ENCODE peak calls at places on chromosomes 5 and 9, in six cellular contexts. S is A673, D is colonic mucosa, R is neural progenitor cell, I is HCT116, K is breast epithelium. O is an unnamed sample. For H3K27me3, the result is how much of the 10 kb centered on the place peaks cover.

GRCh38 chr5:125276121-125276520 is 529.7 kb upstream of the ZNF608 start:
- DNase-seq in S (peak), D (no peak), R (no peak), I (no peak), K (no peak), O (no peak)

GRCh38 chr5:14723648-14724231 is 59.2 kb downstream of the OTULIN start:
- DNase-seq in S (no peak), D (no peak), R (no peak), I (no peak), K (no peak), O (no peak)

GRCh38 chr5:171750316-171750788 is 35.3 kb upstream of the SMIM23 start:
- DNase-seq in S (peak), D (peak), R (peak), I (peak), K (no peak), O (peak)

GRCh38 chr5:28737682-28738081 is 1699.3 kb upstream of the CDH9 start:
- DNase-seq in S (no peak), D (no peak), R (no peak), I (no peak), K (no peak), O (no peak)

GRCh38 chr5:53407373-53407772 is 73.1 kb upstream of the FST start:
- DNase-seq in S (no peak), D (no peak), R (no peak), I (no peak), K (no peak), O (no peak)

GRCh38 chr5:109173395-109173794 is 236.4 kb downstream of the PJA2 start:
- DNase-seq in S (no peak), D (no peak), R (no peak), I (no peak), K (no peak), O (no peak)

GRCh38 chr5:44332360-44332971 is 56.8 kb downstream of the FGF10 start:
- DNase-seq in S (peak), D (no peak), R (peak), I (peak), K (no peak), O (no peak)

GRCh38 chr5:154223320-154223719 is 32.8 kb downstream of the GALNT10 start:
- DNase-seq in S (no peak), D (no peak), R (no peak), I (no peak), K (no peak), O (no peak)

GRCh38 chr5:80592105-80592504 is 22.0 kb upstream of the ANKRD34B start:
- DNase-seq in S (no peak), D (no peak), R (no peak), I (no peak), K (no peak), O (no peak)

GRCh38 chr9:86099695-86100364 is 472 bp upstream of the GOLM1 start:
- DNase-seq in S (peak), D (peak), R (peak), I (peak), K (peak), O (no peak)

GRCh38 chr5:135085133-135085935 is 51.3 kb upstream of the PITX1 start:
- DNase-seq in S (no peak), D (no peak), R (no peak), I (peak), K (no peak), O (no peak)

GRCh38 chr5:81759632-81760005 is 8.7 kb upstream of the SSBP2 start:
- DNase-seq in S (peak), D (no peak), R (no peak), I (no peak), K (no peak), O (no peak)

GRCh38 chr9:136700309-136700708 is 12.1 kb upstream of the DIPK1B start:
- DNase-seq in S (no peak), D (no peak), R (no peak), I (no peak), K (no peak), O (no peak)

GRCh38 chr9:928363-929042 is 48.0 kb upstream of the DMRT3 start:
- DNase-seq in S (peak), D (no peak), R (peak), I (peak), K (no peak), O (no peak)

GRCh38 chr5:127942246-127943060 is 141.1 kb upstream of the SLC12A2 start:
- DNase-seq in S (no peak), D (no peak), R (no peak), I (no peak), K (no peak), O (no peak)

GRCh38 chr9:116074658-116075057 is 78.9 kb upstream of the PAPPA start:
- DNase-seq in S (peak), D (no peak), R (no peak), I (no peak), K (no peak), O (no peak)

DNA sequence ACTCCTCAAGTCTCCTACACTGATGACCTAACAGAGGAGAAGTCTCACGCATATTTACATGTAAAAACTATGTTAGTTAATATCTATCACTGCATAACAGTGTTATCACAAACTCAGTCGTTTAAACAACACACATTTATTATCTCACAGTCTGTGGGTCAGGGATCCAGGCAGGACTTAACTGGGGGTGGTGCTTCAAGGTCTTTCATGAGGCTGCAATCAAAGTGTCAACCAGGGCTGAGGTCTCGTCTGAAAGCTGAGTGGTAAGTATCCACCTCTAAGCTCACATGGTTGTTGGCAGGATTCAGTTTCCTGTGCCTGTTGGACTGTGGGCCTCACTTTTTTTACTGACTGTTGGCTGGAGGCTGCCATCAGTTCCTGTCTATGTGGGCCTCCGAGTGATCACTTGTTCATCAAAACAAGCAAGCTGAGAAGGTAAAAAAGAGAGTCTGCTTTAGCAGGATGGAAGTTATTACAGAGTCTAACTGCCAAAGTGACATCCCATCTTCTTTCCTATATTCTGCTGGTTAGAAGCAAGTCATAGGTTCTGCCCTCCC is 188.6 kb downstream of the CARTPT start:
- DNase-seq in S (no peak), D (no peak), R (no peak), I (no peak), K (no peak), O (no peak)
- TF ChIP-seq CTCF in S (no peak), D (no peak), R (no peak), I (no peak), K (no peak), O (no peak)

DNA sequence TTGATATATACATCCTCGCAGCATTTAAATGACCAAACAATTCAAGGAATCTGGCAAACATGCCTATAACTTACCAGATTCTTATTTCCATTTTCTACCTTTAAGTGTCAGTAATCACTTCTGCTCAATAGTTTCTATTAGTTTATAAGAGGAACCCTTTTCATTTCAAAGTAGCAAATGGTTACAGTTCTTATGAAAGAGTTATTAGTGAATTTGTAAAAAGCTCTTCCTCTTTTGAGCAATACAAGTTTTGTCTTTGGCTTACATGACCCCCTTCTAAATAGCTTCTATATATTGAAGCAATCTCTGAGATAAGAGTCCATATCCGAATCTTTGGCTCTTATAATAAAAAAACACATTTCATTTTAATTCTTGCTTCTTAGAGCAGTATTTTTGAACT is 42.0 kb downstream of the ELL2 start:
- DNase-seq in S (no peak), D (no peak), R (no peak), I (no peak), K (no peak), O (no peak)
- H3K27me3 ChIP-seq in S (under half), D (under half), R (under half), I (under half), K (under half), O (under half)

GRCh38 chr5:157748740-157749461 is 5.4 kb downstream of the LSM11 start:
- DNase-seq in S (no peak), D (no peak), R (no peak), I (no peak), K (no peak), O (no peak)
- TF ChIP-seq CTCF in S (no peak), D (no peak), R (no peak), I (no peak), K (no peak), O (no peak)

DNA sequence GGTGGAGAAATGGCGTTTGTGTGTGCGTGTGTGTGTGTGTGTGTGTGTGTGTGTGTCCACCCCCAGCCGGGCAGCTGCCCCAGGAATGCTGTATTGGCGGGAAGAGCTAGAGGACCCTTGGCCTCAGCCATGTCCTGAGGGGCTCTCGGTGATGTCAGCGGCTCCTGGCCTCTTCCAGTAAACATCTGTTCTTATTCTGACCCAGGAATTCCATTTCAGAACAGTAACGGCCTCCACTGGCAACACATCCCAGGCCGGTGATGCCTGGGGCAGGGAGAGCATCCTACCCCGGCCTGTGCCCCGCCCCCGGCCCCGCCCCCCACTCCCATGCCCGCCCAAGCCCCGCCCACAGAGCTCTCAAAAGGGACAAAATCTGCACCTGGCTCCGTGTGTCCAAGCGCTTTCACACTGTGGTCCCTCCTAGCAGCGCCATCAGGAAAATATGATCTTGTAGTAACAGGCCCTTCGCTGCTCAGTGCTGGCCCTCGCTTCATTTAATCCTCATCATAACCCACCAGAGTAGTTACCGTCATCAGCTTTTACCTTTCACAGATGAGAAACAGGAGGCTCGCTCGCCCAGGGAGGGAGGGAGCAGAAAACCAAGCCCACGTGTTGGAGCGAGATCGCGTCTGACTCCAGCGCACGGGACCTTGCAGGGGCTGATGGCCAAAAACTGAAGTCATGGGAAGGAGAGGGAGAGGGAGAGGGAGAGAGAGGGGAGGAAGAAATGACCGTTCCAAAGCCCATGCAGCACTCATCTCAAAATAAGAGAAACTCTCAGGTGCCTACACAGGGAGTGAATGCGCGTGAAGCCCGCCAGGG is 18.9 kb downstream of the ADAMTS2 start:
- DNase-seq in S (no peak), D (peak), R (peak), I (no peak), K (peak), O (no peak)
- H3K27me3 ChIP-seq in S (under half), D (under half), R (under half), I (under half), K (under half), O (under half)

DNA sequence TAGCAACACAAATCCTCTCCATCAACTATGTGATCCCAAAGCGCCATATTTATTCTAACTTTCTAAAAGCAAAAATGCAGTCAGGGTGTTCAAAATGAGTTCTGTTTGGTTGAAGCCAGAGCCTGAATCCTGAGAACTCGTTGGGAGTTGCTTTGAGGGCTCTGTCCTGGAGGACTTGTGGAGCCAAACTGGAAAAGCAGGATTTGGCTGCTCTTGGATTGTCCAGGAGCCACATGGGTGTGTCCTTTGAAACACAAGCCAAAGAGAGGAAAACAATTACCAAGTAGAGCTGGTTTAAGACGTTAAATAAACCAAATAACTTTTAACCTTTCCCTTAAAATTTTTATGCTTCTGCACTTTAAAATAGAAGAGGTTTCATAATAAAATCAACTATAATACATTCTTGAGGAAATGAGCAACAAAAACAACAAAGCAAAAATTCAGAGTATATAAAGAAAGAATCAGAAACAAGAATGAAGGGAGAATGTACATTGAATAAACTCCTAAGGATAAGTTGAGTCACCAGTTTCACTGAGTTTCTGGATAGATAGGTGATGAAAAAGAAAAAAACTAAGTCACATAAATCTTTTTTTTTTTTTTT is 13.5 kb downstream of the C5orf46 start:
- DNase-seq in S (no peak), D (peak), R (peak), I (peak), K (peak), O (no peak)
- TF ChIP-seq CTCF in S (no peak), D (no peak), R (no peak), I (no peak), K (no peak), O (no peak)

GRCh38 chr9:73347720-73348119 is 196.1 kb downstream of the ANXA1 start:
- DNase-seq in S (no peak), D (no peak), R (no peak), I (no peak), K (no peak), O (no peak)
- H3K27me3 ChIP-seq in S (under half), D (under half), R (under half), I (under half), K (under half), O (under half)

GRCh38 chr5:68918306-68918705 is 175.5 kb upstream of the SLC30A5 start:
- DNase-seq in S (no peak), D (no peak), R (no peak), I (no peak), K (no peak), O (no peak)
- TF ChIP-seq CTCF in S (no peak), D (no peak), R (no peak), I (no peak), K (no peak), O (no peak)

O was measured in BE2C.